ENCODE peak calls at places on chromosomes 7 and 10, in seven cellular contexts. One of them, this sample, is unnamed.

GRCh38 chr7:143436539-143436938 is 6.7 kb upstream of the TAS2R60 start:
- DNase-seq in PC-3: no peak
- DNase-seq in astrocyte: no peak
- DNase-seq in neural progenitor cell: no peak
- DNase-seq in trophoblast cell: no peak
- DNase-seq in HepG2: no peak
- DNase-seq in fibroblast of lung: no peak
- DNase-seq in this sample: no peak

GRCh38 chr7:99371376-99371920 is 3.1 kb upstream of the ARPC1B start:
- DNase-seq in PC-3: no peak
- DNase-seq in astrocyte: no peak
- DNase-seq in neural progenitor cell: no peak
- DNase-seq in trophoblast cell: peak; percentile 90
- DNase-seq in HepG2: no peak
- DNase-seq in fibroblast of lung: no peak
- DNase-seq in this sample: no peak

GRCh38 chr7:12403287-12404181 is at the start of gene VWDE:
- DNase-seq in PC-3: peak; percentile 80
- DNase-seq in astrocyte: peak; percentile 31
- DNase-seq in neural progenitor cell: peak; percentile 87
- DNase-seq in trophoblast cell: peak; percentile 55
- DNase-seq in HepG2: no peak
- DNase-seq in fibroblast of lung: peak; percentile 37
- DNase-seq in this sample: peak; percentile 61

GRCh38 chr10:89352039-89352597 is 24.3 kb downstream of the IFIT3 start:
- DNase-seq in PC-3: peak; percentile 92
- DNase-seq in astrocyte: peak; percentile 98
- DNase-seq in neural progenitor cell: no peak
- DNase-seq in trophoblast cell: peak; percentile 90
- DNase-seq in HepG2: peak; percentile 89
- DNase-seq in fibroblast of lung: peak; percentile 99
- DNase-seq in this sample: no peak

GRCh38 chr10:15313844-15314243 is 57.2 kb downstream of the FAM171A1 start:
- DNase-seq in PC-3: no peak
- DNase-seq in astrocyte: no peak
- DNase-seq in neural progenitor cell: no peak
- DNase-seq in trophoblast cell: no peak
- DNase-seq in HepG2: no peak
- DNase-seq in fibroblast of lung: peak; percentile 44
- DNase-seq in this sample: no peak

GRCh38 chr10:36026656-36027390 is 384.7 kb upstream of the FZD8 start:
- DNase-seq in PC-3: no peak
- DNase-seq in astrocyte: no peak
- DNase-seq in neural progenitor cell: no peak
- DNase-seq in trophoblast cell: peak; percentile 78
- DNase-seq in HepG2: no peak
- DNase-seq in fibroblast of lung: no peak
- DNase-seq in this sample: no peak

GRCh38 chr7:47906883-47907282 is 41.4 kb downstream of the PKD1L1 start:
- DNase-seq in PC-3: no peak
- DNase-seq in astrocyte: no peak
- DNase-seq in neural progenitor cell: no peak
- DNase-seq in trophoblast cell: no peak
- DNase-seq in HepG2: peak; percentile 15
- DNase-seq in fibroblast of lung: no peak
- DNase-seq in this sample: no peak

GRCh38 chr10:73814896-73815718 is 3.7 kb upstream of the NDST2 start:
- DNase-seq in PC-3: peak; percentile 71
- DNase-seq in astrocyte: no peak
- DNase-seq in neural progenitor cell: peak; percentile 40
- DNase-seq in trophoblast cell: no peak
- DNase-seq in HepG2: no peak
- DNase-seq in fibroblast of lung: no peak
- DNase-seq in this sample: peak; percentile 90

GRCh38 chr10:58993480-58994221 is 182.8 kb upstream of the PHYHIPL start:
- DNase-seq in PC-3: no peak
- DNase-seq in astrocyte: no peak
- DNase-seq in neural progenitor cell: no peak
- DNase-seq in trophoblast cell: no peak
- DNase-seq in HepG2: no peak
- DNase-seq in fibroblast of lung: no peak
- DNase-seq in this sample: no peak

GRCh38 chr7:139896831-139897230 is 67.8 kb downstream of the TBXAS1 start:
- DNase-seq in PC-3: no peak
- DNase-seq in astrocyte: no peak
- DNase-seq in neural progenitor cell: no peak
- DNase-seq in trophoblast cell: no peak
- DNase-seq in HepG2: no peak
- DNase-seq in fibroblast of lung: no peak
- DNase-seq in this sample: no peak

GRCh38 chr10:116705498-116705897 is 36.9 kb downstream of the HSPA12A start:
- DNase-seq in PC-3: no peak
- DNase-seq in astrocyte: no peak
- DNase-seq in neural progenitor cell: no peak
- DNase-seq in trophoblast cell: no peak
- DNase-seq in HepG2: no peak
- DNase-seq in fibroblast of lung: no peak
- DNase-seq in this sample: no peak

GRCh38 chr10:13048762-13049161 is 47.2 kb upstream of the CCDC3 start:
- DNase-seq in PC-3: no peak
- DNase-seq in astrocyte: no peak
- DNase-seq in neural progenitor cell: no peak
- DNase-seq in trophoblast cell: no peak
- DNase-seq in HepG2: no peak
- DNase-seq in fibroblast of lung: no peak
- DNase-seq in this sample: no peak

GRCh38 chr10:79241990-79242619 is 105.2 kb upstream of the PPIF start:
- DNase-seq in PC-3: peak; percentile 93
- DNase-seq in astrocyte: no peak
- DNase-seq in neural progenitor cell: peak; percentile 69
- DNase-seq in trophoblast cell: peak; percentile 64
- DNase-seq in HepG2: no peak
- DNase-seq in fibroblast of lung: peak; percentile 33
- DNase-seq in this sample: peak; percentile 99

GRCh38 chr7:155764432-155764798 is 47.8 kb downstream of the SHH start:
- DNase-seq in PC-3: no peak
- DNase-seq in astrocyte: no peak
- DNase-seq in neural progenitor cell: no peak
- DNase-seq in trophoblast cell: no peak
- DNase-seq in HepG2: no peak
- DNase-seq in fibroblast of lung: no peak
- DNase-seq in this sample: no peak
- H3K36me3 ChIP-seq in PC-3: peaks cover 14% of the 10 kb centered on the region
- H3K36me3 ChIP-seq in astrocyte: peaks cover 13% of the 10 kb centered on the region
- H3K36me3 ChIP-seq in neural progenitor cell: no peaks in the 10 kb centered on the region
- H3K36me3 ChIP-seq in trophoblast cell: peaks cover 38% of the 10 kb centered on the region
- H3K36me3 ChIP-seq in HepG2: peaks cover 81% of the 10 kb centered on the region
- H3K36me3 ChIP-seq in fibroblast of lung: peaks cover 7% of the 10 kb centered on the region
- H3K36me3 ChIP-seq in this sample: peaks cover 48% of the 10 kb centered on the region

GRCh38 chr7:128031901-128032604 is 816 bp upstream of the LRRC4 start:
- DNase-seq in PC-3: no peak
- DNase-seq in astrocyte: peak; percentile 90
- DNase-seq in neural progenitor cell: peak; percentile 90
- DNase-seq in trophoblast cell: no peak
- DNase-seq in HepG2: no peak
- DNase-seq in fibroblast of lung: peak; percentile 92
- DNase-seq in this sample: peak; percentile 100

GRCh38 chr7:128029405-128029995 is 1.7 kb downstream of the LRRC4 start:
- DNase-seq in PC-3: no peak
- DNase-seq in astrocyte: no peak
- DNase-seq in neural progenitor cell: no peak
- DNase-seq in trophoblast cell: no peak
- DNase-seq in HepG2: no peak
- DNase-seq in fibroblast of lung: no peak
- DNase-seq in this sample: no peak

GRCh38 chr7:128032605-128033235 is 1.5 kb upstream of the LRRC4 start:
- DNase-seq in PC-3: no peak
- DNase-seq in astrocyte: no peak
- DNase-seq in neural progenitor cell: no peak
- DNase-seq in trophoblast cell: no peak
- DNase-seq in HepG2: no peak
- DNase-seq in fibroblast of lung: no peak
- DNase-seq in this sample: peak; percentile 95

GRCh38 chr7:128030999-128031681 is at the start of gene LRRC4:
- DNase-seq in PC-3: no peak
- DNase-seq in astrocyte: peak; percentile 31
- DNase-seq in neural progenitor cell: peak; percentile 85
- DNase-seq in trophoblast cell: no peak
- DNase-seq in HepG2: no peak
- DNase-seq in fibroblast of lung: peak; percentile 39
- DNase-seq in this sample: peak; percentile 98

GRCh38 chr7:128030263-128030998 is 806 bp downstream of the LRRC4 start:
- DNase-seq in PC-3: no peak
- DNase-seq in astrocyte: no peak
- DNase-seq in neural progenitor cell: peak; percentile 76
- DNase-seq in trophoblast cell: no peak
- DNase-seq in HepG2: no peak
- DNase-seq in fibroblast of lung: no peak
- DNase-seq in this sample: no peak
- H3K4me1 ChIP-seq in PC-3: peaks cover 28% of the 10 kb centered on the region
- H3K4me1 ChIP-seq in astrocyte: peaks cover 25% of the 10 kb centered on the region
- H3K4me1 ChIP-seq in neural progenitor cell: peaks cover 50% of the 10 kb centered on the region
- H3K4me1 ChIP-seq in trophoblast cell: peaks cover 15% of the 10 kb centered on the region
- H3K4me1 ChIP-seq in HepG2: no peaks in the 10 kb centered on the region
- H3K4me1 ChIP-seq in fibroblast of lung: no peaks in the 10 kb centered on the region
- H3K4me1 ChIP-seq in this sample: peaks cover 10% of the 10 kb centered on the region

DNA sequence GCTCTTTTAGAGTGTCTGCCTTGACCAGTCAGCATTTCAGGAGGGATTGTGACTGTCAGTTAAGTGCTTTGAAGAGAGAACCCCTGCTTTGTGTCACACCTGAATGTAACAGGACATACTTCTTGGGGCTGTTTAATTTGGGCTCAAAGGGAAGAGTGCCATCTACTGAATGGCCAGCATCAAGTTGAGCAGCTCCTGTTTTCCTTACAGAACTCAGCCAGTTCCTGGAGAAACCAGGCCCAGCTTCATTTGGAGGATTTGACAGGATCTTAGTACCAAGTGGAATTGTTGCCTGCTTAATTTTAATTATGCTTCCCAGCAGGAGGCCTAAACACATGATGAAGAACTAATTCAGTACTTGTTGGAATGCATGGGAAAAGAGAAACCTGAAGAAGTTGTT is 8.3 kb downstream of the ADD3 start:
- DNase-seq in PC-3: peak; percentile 19
- DNase-seq in astrocyte: no peak
- DNase-seq in neural progenitor cell: peak; percentile 82
- DNase-seq in trophoblast cell: no peak
- DNase-seq in HepG2: peak; percentile 44
- DNase-seq in fibroblast of lung: peak; percentile 53
- DNase-seq in this sample: peak; percentile 62
- H3K79me2 ChIP-seq in PC-3: peaks cover 68% of the 10 kb centered on the region
- H3K79me2 ChIP-seq in astrocyte: peaks cover 94% of the 10 kb centered on the region
- H3K79me2 ChIP-seq in neural progenitor cell: peaks cover 100% of the 10 kb centered on the region
- H3K79me2 ChIP-seq in trophoblast cell: peaks cover 4% of the 10 kb centered on the region
- H3K79me2 ChIP-seq in HepG2: peaks cover 77% of the 10 kb centered on the region
- H3K79me2 ChIP-seq in fibroblast of lung: peaks cover 80% of the 10 kb centered on the region
- H3K79me2 ChIP-seq in this sample: peaks cover 95% of the 10 kb centered on the region

GRCh38 chr7:30048582-30048981 is 20.4 kb downstream of the PLEKHA8 start:
- DNase-seq in PC-3: no peak
- DNase-seq in astrocyte: no peak
- DNase-seq in neural progenitor cell: no peak
- DNase-seq in trophoblast cell: no peak
- DNase-seq in HepG2: no peak
- DNase-seq in fibroblast of lung: no peak
- DNase-seq in this sample: no peak
- H3K36me3 ChIP-seq in PC-3: peaks cover 9% of the 10 kb centered on the region
- H3K36me3 ChIP-seq in astrocyte: peaks cover 11% of the 10 kb centered on the region
- H3K36me3 ChIP-seq in neural progenitor cell: peaks cover 23% of the 10 kb centered on the region
- H3K36me3 ChIP-seq in trophoblast cell: peaks cover 29% of the 10 kb centered on the region
- H3K36me3 ChIP-seq in HepG2: peaks cover 62% of the 10 kb centered on the region
- H3K36me3 ChIP-seq in fibroblast of lung: no peaks in the 10 kb centered on the region
- H3K36me3 ChIP-seq in this sample: peaks cover 14% of the 10 kb centered on the region

DNA sequence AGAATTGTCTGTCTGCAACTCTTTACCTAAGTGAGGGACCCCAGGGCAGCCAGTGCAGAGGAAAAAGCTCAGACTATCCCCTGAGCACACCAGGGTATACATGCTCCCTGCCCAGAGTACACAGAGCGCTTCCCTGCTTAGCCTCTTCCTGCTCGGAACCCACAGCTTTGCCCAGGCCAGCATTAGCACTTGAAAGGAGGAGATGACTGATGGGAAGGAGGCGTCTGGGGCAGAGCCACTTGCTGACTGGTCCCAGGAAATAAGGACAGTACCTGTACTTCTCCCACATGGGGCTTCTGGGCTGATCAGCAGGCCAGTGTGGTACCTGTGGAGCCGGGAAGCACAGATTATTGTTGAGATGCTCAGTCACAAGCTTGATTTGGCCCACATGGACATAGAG is 48.4 kb upstream of the TRIM8 start:
- DNase-seq in PC-3: no peak
- DNase-seq in astrocyte: no peak
- DNase-seq in neural progenitor cell: no peak
- DNase-seq in trophoblast cell: no peak
- DNase-seq in HepG2: no peak
- DNase-seq in fibroblast of lung: no peak
- DNase-seq in this sample: no peak
- H3K4me1 ChIP-seq in PC-3: peaks cover 18% of the 10 kb centered on the region
- H3K4me1 ChIP-seq in astrocyte: peaks cover 25% of the 10 kb centered on the region
- H3K4me1 ChIP-seq in neural progenitor cell: peaks cover 3% of the 10 kb centered on the region
- H3K4me1 ChIP-seq in trophoblast cell: peaks cover 39% of the 10 kb centered on the region
- H3K4me1 ChIP-seq in HepG2: peaks cover 85% of the 10 kb centered on the region
- H3K4me1 ChIP-seq in fibroblast of lung: peaks cover 13% of the 10 kb centered on the region
- H3K4me1 ChIP-seq in this sample: peaks cover 37% of the 10 kb centered on the region

DNA sequence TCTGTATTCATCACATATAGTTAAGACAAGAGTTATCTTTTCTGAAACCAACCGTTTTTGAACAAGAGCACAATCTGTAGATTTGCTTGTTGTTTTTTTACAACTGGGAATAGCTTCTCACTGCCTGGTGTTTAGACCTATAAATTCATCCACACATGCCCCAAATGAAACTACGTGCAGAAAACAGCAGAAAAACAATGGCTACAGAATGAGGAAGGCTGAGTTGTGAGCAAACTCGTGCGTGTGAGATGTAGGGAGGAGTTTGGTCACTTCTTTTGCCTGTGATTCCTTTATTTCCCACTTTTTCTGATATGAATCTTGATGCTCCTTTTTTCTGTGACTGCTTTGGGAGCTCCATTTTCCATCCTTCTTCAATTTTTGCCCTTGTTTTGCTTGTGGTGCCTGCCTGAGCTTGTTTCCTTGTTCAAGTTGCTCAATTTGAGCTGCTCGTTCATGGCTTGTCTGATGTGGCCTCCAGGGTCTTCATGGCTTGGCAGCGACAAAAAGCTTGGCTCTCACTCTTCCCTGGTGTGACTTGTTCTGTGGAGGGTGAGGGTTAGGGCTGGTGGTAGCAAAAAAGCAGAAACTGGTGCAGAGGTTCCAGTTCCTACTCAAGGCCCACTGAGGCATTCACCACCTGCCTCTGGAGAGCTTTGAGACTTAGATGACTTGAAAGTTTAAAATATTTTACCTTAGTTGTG is 76.9 kb downstream of the ZNF365 start:
- DNase-seq in PC-3: no peak
- DNase-seq in astrocyte: no peak
- DNase-seq in neural progenitor cell: no peak
- DNase-seq in trophoblast cell: no peak
- DNase-seq in HepG2: no peak
- DNase-seq in fibroblast of lung: no peak
- DNase-seq in this sample: no peak
- H3K79me2 ChIP-seq in PC-3: no peaks in the 10 kb centered on the region
- H3K79me2 ChIP-seq in astrocyte: no peaks in the 10 kb centered on the region
- H3K79me2 ChIP-seq in neural progenitor cell: no peaks in the 10 kb centered on the region
- H3K79me2 ChIP-seq in trophoblast cell: no peaks in the 10 kb centered on the region
- H3K79me2 ChIP-seq in HepG2: no peaks in the 10 kb centered on the region
- H3K79me2 ChIP-seq in fibroblast of lung: no peaks in the 10 kb centered on the region
- H3K79me2 ChIP-seq in this sample: no peaks in the 10 kb centered on the region

This sample was measured in osteoblast.